ENCODE peak calls at places on chromosomes 4 and X, in four cellular contexts. W, M, V and O are unnamed samples.

GRCh38 chr4:84677995-84678394 is 95.1 kb downstream of the CDS1 start:
- DNase-seq in W (no peak), M (no peak), V (no peak), O (no peak)

GRCh38 chrX:113009837-113010236 is 169.2 kb upstream of the AMOT start:
- DNase-seq in W (no peak), M (no peak), V (no peak), O (no peak)

GRCh38 chr4:57342406-57342805 is 232.2 kb upstream of the IGFBP7 start:
- DNase-seq in W (no peak), M (no peak), V (no peak), O (no peak)

GRCh38 chr4:83219344-83219990 is 65.1 kb downstream of the COQ2 start:
- DNase-seq in W (no peak), M (no peak), V (peak), O (no peak)

GRCh38 chrX:9337056-9337455 is 127.8 kb upstream of the TBL1X start:
- DNase-seq in W (no peak), M (no peak), V (no peak), O (no peak)

GRCh38 chr4:1713003-1713397 is 881 bp upstream of the SLBP start:
- DNase-seq in W (no peak), M (no peak), V (no peak), O (no peak)

GRCh38 chrX:97363843-97364242 is 480.1 kb downstream of the RPA4 start:
- DNase-seq in W (no peak), M (no peak), V (no peak), O (no peak)

GRCh38 chrX:38313190-38313589 is 14.1 kb downstream of the RPGR start:
- DNase-seq in W (no peak), M (no peak), V (no peak), O (no peak)

GRCh38 chr4:78057135-78057599 is at the start of gene FRAS1:
- DNase-seq in W (no peak), M (peak), V (no peak), O (no peak)

GRCh38 chr4:180596888-180597483 is 1646.2 kb upstream of the TENM3 start:
- DNase-seq in W (no peak), M (no peak), V (no peak), O (no peak)

GRCh38 chrX:40096395-40097091 is 1.2 kb downstream of the BCOR start:
- DNase-seq in W (no peak), M (peak), V (peak), O (no peak)

GRCh38 chrX:132022115-132022862 is 813 bp upstream of the STK26 start:
- DNase-seq in W (no peak), M (no peak), V (no peak), O (no peak)

GRCh38 chr4:37528161-37528560 is 158.0 kb downstream of the RELL1 start:
- DNase-seq in W (no peak), M (no peak), V (no peak), O (no peak)

GRCh38 chrX:108396986-108397385 is 41.2 kb downstream of the COL4A6 start:
- DNase-seq in W (no peak), M (no peak), V (no peak), O (no peak)
- H3K27ac ChIP-seq in W (no peak), M (no peak), V (no peak), O (no peak)

DNA sequence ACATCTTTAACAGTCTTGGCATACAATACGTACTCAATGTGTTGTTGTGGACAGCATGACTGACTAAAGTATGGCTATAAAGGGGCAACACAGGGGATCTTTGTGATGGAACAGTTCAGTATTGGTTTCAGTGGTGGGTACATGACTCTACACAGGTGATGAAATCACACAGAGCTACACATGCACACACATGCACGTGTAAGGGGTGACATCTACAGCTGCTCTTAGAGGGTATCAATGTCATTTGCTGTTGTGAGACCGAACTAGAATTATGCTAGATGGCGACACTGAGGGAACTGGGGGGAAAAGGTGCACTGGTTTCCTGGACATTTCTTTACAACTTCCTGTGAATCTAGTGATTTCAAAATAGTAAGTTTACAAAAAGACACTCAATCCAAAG is 22.1 kb downstream of the GAB3 start:
- DNase-seq in W (no peak), M (no peak), V (no peak), O (no peak)
- H3K27ac ChIP-seq in W (peak), M (no peak), V (no peak), O (no peak)

GRCh38 chrX:133454525-133455323 is 39.4 kb upstream of the GPC4 start:
- DNase-seq in W (no peak), M (peak), V (no peak), O (no peak)
- H3K27ac ChIP-seq in W (no peak), M (no peak), V (no peak), O (no peak)

DNA sequence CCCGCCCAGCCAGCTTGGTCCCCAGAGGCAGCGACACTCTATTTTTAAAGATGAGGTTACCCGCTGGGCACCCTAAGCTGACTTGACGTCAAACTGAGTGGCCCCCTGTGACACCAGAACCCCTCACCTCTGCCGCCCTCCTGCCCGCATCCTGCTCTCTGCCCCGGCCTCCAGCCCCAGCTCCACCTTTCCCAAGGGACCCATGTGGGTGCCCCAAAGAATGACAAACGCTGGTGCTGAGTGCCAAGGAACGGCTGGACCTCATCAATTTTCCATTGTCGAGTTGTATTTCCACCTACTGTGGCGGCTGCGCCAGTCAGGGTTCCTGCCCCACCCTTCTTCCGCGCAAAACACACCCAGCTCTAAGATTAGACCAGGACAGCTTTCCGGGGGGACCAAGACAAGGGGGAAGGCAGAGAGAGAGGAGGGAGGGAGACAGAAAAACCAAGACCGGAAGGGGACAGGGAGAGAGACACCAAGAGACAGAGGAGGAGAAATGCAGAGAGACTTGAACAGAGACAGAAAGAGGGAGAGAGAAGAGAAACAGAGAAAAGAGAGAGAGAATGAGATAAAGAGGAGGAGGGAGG is 2.0 kb downstream of the PRKX start:
- DNase-seq in W (no peak), M (no peak), V (no peak), O (no peak)
- H3K27ac ChIP-seq in W (no peak), M (no peak), V (peak), O (peak)

GRCh38 chr4:22970665-22971064 is 277.9 kb downstream of the GBA3 start:
- DNase-seq in W (no peak), M (no peak), V (no peak), O (no peak)
- H3K27ac ChIP-seq in W (no peak), M (no peak), V (no peak), O (no peak)

GRCh38 chr4:122762966-122763716 is 30.6 kb downstream of the BBS12 start:
- DNase-seq in W (no peak), M (no peak), V (no peak), O (no peak)
- H3K27ac ChIP-seq in W (no peak), M (no peak), V (no peak), O (no peak)

DNA sequence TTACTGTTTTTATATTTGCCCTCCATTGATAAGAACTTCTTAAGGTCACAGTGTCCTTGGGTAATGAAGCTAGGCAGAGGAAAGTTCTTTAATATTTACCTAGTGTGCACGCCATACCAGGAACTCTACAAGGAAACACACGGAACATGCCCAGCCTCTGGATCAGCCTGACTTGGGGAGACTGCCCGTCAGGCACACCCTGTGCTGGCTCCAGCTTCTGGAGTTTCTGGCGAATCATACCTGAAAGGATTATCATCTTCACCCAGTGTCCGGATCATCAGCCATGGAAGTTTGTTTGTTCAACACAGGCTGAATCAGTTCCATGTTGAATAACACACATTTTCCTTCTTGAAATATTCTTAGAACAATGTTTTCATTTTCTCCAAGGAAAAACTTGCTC is 176.6 kb downstream of the SHROOM3 start:
- DNase-seq in W (no peak), M (no peak), V (peak), O (no peak)
- H3K27ac ChIP-seq in W (peak), M (no peak), V (peak), O (no peak)

GRCh38 chr4:151541438-151542071 is 132.6 kb downstream of the FHIP1A start:
- DNase-seq in W (no peak), M (peak), V (no peak), O (no peak)

GRCh38 chr4:151537726-151538125 is 128.8 kb downstream of the FHIP1A start:
- DNase-seq in W (no peak), M (no peak), V (no peak), O (no peak)

GRCh38 chr4:151538963-151539362 is 130.0 kb downstream of the FHIP1A start:
- DNase-seq in W (no peak), M (no peak), V (no peak), O (no peak)

GRCh38 chr4:151540728-151541437 is 131.9 kb downstream of the FHIP1A start:
- DNase-seq in W (no peak), M (no peak), V (no peak), O (no peak)
- H3K27ac ChIP-seq in W (no peak), M (no peak), V (no peak), O (no peak)

DNA sequence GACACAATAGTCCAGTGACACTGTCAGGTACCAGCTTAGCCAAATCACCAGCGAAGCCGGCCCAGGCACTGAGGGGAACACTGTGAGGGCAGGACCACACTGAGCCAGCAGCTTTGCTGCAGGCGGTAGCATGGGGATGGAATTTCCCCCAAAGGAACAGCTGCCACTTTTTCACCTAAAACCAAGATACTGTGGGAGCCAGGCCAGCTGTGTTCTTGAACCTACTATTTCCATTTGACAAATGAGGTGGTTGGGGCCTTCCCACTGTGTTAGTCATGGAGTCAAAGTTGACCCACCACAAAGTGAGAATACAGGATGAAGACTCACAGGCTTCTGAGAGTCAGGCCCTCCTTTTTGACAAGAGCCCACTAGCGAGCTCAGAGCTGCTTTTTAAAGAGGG is 70.7 kb upstream of the SH3RF1 start:
- DNase-seq in W (no peak), M (no peak), V (no peak), O (no peak)
- H3K27ac ChIP-seq in W (no peak), M (no peak), V (no peak), O (no peak)